ENCODE peak calls at places on chromosomes 12 and 14, in ten cellular contexts. One of them, this sample, is unnamed.

GRCh38 chr12:3745152-3745551 is 7.8 kb downstream of the CRACR2A start:
- DNase-seq in BJ: no peak
- DNase-seq in upper lobe of right lung: no peak
- DNase-seq in endodermal cell: peak; percentile 37
- DNase-seq in GM23338: no peak
- DNase-seq in IMR-90: no peak
- DNase-seq in HepG2: no peak
- DNase-seq in heart left ventricle: no peak
- DNase-seq in lung: no peak
- DNase-seq in ascending aorta: no peak
- DNase-seq in this sample: no peak

GRCh38 chr14:81303258-81303935 is 82.6 kb upstream of the GTF2A1 start:
- DNase-seq in HepG2: peak; percentile 98
- DNase-seq in upper lobe of right lung: peak; percentile 74
- DNase-seq in IMR-90: no peak
- DNase-seq in lung: peak; percentile 70
- DNase-seq in ascending aorta: no peak
- DNase-seq in endodermal cell: no peak
- DNase-seq in heart left ventricle: no peak
- DNase-seq in BJ: no peak
- DNase-seq in GM23338: no peak
- DNase-seq in this sample: peak; percentile 84

GRCh38 chr12:112007945-112008344 is 5.0 kb downstream of the TMEM116 start:
- DNase-seq in HepG2: no peak
- DNase-seq in lung: no peak
- DNase-seq in GM23338: no peak
- DNase-seq in BJ: no peak
- DNase-seq in endodermal cell: no peak
- DNase-seq in ascending aorta: no peak
- DNase-seq in IMR-90: peak; percentile 50
- DNase-seq in upper lobe of right lung: no peak
- DNase-seq in heart left ventricle: no peak
- DNase-seq in this sample: no peak

GRCh38 chr14:92348154-92348553 is 25.2 kb downstream of the SLC24A4 start:
- DNase-seq in lung: no peak
- DNase-seq in ascending aorta: no peak
- DNase-seq in BJ: no peak
- DNase-seq in endodermal cell: no peak
- DNase-seq in heart left ventricle: no peak
- DNase-seq in upper lobe of right lung: no peak
- DNase-seq in HepG2: peak; percentile 84
- DNase-seq in GM23338: no peak
- DNase-seq in IMR-90: no peak
- DNase-seq in this sample: peak; percentile 24

GRCh38 chr14:24298892-24299254 is 707 bp downstream of the DHRS1 start:
- DNase-seq in endodermal cell: peak; percentile 63
- DNase-seq in heart left ventricle: no peak
- DNase-seq in HepG2: peak; percentile 82
- DNase-seq in BJ: no peak
- DNase-seq in ascending aorta: no peak
- DNase-seq in GM23338: peak; percentile 30
- DNase-seq in upper lobe of right lung: no peak
- DNase-seq in IMR-90: peak; percentile 77
- DNase-seq in lung: no peak
- DNase-seq in this sample: peak; percentile 92

GRCh38 chr12:30989754-30990153 is 63.2 kb downstream of the TSPAN11 start:
- DNase-seq in heart left ventricle: peak; percentile 53
- DNase-seq in upper lobe of right lung: no peak
- DNase-seq in lung: no peak
- DNase-seq in endodermal cell: peak; percentile 95
- DNase-seq in BJ: no peak
- DNase-seq in IMR-90: no peak
- DNase-seq in GM23338: peak; percentile 73
- DNase-seq in HepG2: peak; percentile 39
- DNase-seq in ascending aorta: no peak
- DNase-seq in this sample: no peak

GRCh38 chr12:119780786-119781434 is 96.2 kb downstream of the CIT start:
- DNase-seq in GM23338: peak; percentile 73
- DNase-seq in BJ: no peak
- DNase-seq in endodermal cell: peak; percentile 82
- DNase-seq in ascending aorta: no peak
- DNase-seq in heart left ventricle: no peak
- DNase-seq in IMR-90: peak; percentile 37
- DNase-seq in upper lobe of right lung: no peak
- DNase-seq in HepG2: peak; percentile 37
- DNase-seq in lung: peak; percentile 56
- DNase-seq in this sample: peak; percentile 80

GRCh38 chr12:102955926-102956737 is 1.3 kb upstream of the ASCL1 start:
- DNase-seq in ascending aorta: no peak
- DNase-seq in lung: no peak
- DNase-seq in HepG2: no peak
- DNase-seq in GM23338: peak; percentile 62
- DNase-seq in upper lobe of right lung: no peak
- DNase-seq in IMR-90: no peak
- DNase-seq in BJ: no peak
- DNase-seq in endodermal cell: peak; percentile 78
- DNase-seq in heart left ventricle: no peak
- DNase-seq in this sample: no peak

GRCh38 chr14:93263416-93263815 is 56.4 kb downstream of the UBR7 start:
- DNase-seq in IMR-90: peak; percentile 47
- DNase-seq in ascending aorta: no peak
- DNase-seq in BJ: no peak
- DNase-seq in HepG2: no peak
- DNase-seq in upper lobe of right lung: no peak
- DNase-seq in GM23338: no peak
- DNase-seq in heart left ventricle: no peak
- DNase-seq in lung: no peak
- DNase-seq in endodermal cell: no peak
- DNase-seq in this sample: peak; percentile 49

GRCh38 chr14:81363746-81364400 is 36.3 kb downstream of the STON2 start:
- DNase-seq in lung: no peak
- DNase-seq in HepG2: no peak
- DNase-seq in endodermal cell: no peak
- DNase-seq in BJ: no peak
- DNase-seq in upper lobe of right lung: no peak
- DNase-seq in GM23338: no peak
- DNase-seq in IMR-90: no peak
- DNase-seq in heart left ventricle: peak; percentile 28
- DNase-seq in ascending aorta: no peak
- DNase-seq in this sample: peak; percentile 75

GRCh38 chr12:27841392-27841882 is 61.4 kb upstream of the MANSC4 start:
- DNase-seq in ascending aorta: no peak
- DNase-seq in IMR-90: peak; percentile 24
- DNase-seq in heart left ventricle: no peak
- DNase-seq in upper lobe of right lung: no peak
- DNase-seq in GM23338: no peak
- DNase-seq in endodermal cell: no peak
- DNase-seq in BJ: no peak
- DNase-seq in lung: no peak
- DNase-seq in HepG2: no peak
- DNase-seq in this sample: no peak

GRCh38 chr14:64715628-64716412 is 11.6 kb downstream of the PLEKHG3 start:
- DNase-seq in upper lobe of right lung: no peak
- DNase-seq in GM23338: peak; percentile 85
- DNase-seq in lung: no peak
- DNase-seq in IMR-90: no peak
- DNase-seq in endodermal cell: peak; percentile 85
- DNase-seq in BJ: no peak
- DNase-seq in ascending aorta: peak; percentile 63
- DNase-seq in HepG2: no peak
- DNase-seq in heart left ventricle: no peak
- DNase-seq in this sample: no peak

GRCh38 chr12:27498159-27498558 is 25.8 kb upstream of the PPFIBP1 start:
- DNase-seq in GM23338: no peak
- DNase-seq in lung: no peak
- DNase-seq in BJ: no peak
- DNase-seq in heart left ventricle: no peak
- DNase-seq in upper lobe of right lung: no peak
- DNase-seq in endodermal cell: no peak
- DNase-seq in ascending aorta: no peak
- DNase-seq in IMR-90: no peak
- DNase-seq in HepG2: no peak
- DNase-seq in this sample: no peak

GRCh38 chr12:45215419-45216296 is at the start of gene ANO6:
- DNase-seq in BJ: no peak
- DNase-seq in endodermal cell: peak; percentile 97
- DNase-seq in heart left ventricle: peak; percentile 91
- DNase-seq in ascending aorta: peak; percentile 95
- DNase-seq in lung: peak; percentile 88
- DNase-seq in IMR-90: peak; percentile 84
- DNase-seq in upper lobe of right lung: peak; percentile 93
- DNase-seq in GM23338: peak; percentile 88
- DNase-seq in HepG2: peak; percentile 85
- DNase-seq in this sample: peak; percentile 72

GRCh38 chr12:26150737-26151450 is 26.1 kb upstream of the BHLHE41 start:
- DNase-seq in IMR-90: peak; percentile 79
- DNase-seq in heart left ventricle: peak; percentile 37
- DNase-seq in ascending aorta: peak; percentile 71
- DNase-seq in upper lobe of right lung: no peak
- DNase-seq in GM23338: no peak
- DNase-seq in BJ: peak; percentile 52
- DNase-seq in HepG2: no peak
- DNase-seq in lung: no peak
- DNase-seq in endodermal cell: no peak
- DNase-seq in this sample: no peak

GRCh38 chr12:110251381-110251780 is 29.7 kb upstream of the ATP2A2 start:
- DNase-seq in endodermal cell: peak; percentile 38
- DNase-seq in IMR-90: no peak
- DNase-seq in upper lobe of right lung: no peak
- DNase-seq in ascending aorta: no peak
- DNase-seq in HepG2: no peak
- DNase-seq in GM23338: no peak
- DNase-seq in heart left ventricle: no peak
- DNase-seq in lung: no peak
- DNase-seq in BJ: no peak
- DNase-seq in this sample: no peak

GRCh38 chr12:111636209-111636928 is 37.3 kb upstream of the ATXN2 start:
- DNase-seq in HepG2: peak; percentile 56
- DNase-seq in upper lobe of right lung: peak; percentile 66
- DNase-seq in heart left ventricle: peak; percentile 59
- DNase-seq in endodermal cell: peak; percentile 90
- DNase-seq in lung: peak; percentile 36
- DNase-seq in BJ: peak; percentile 67
- DNase-seq in IMR-90: peak; percentile 54
- DNase-seq in GM23338: peak; percentile 85
- DNase-seq in ascending aorta: peak; percentile 68
- DNase-seq in this sample: no peak

GRCh38 chr12:124906606-124907261 is 7.7 kb downstream of the UBC start:
- DNase-seq in heart left ventricle: peak; percentile 84
- DNase-seq in GM23338: peak; percentile 97
- DNase-seq in endodermal cell: peak; percentile 98
- DNase-seq in lung: peak; percentile 93
- DNase-seq in IMR-90: peak; percentile 90
- DNase-seq in HepG2: peak; percentile 93
- DNase-seq in upper lobe of right lung: peak; percentile 71
- DNase-seq in ascending aorta: peak; percentile 95
- DNase-seq in BJ: peak; percentile 61
- DNase-seq in this sample: peak; percentile 94

GRCh38 chr12:101829639-101830390 is 944 bp downstream of the GNPTAB start:
- DNase-seq in GM23338: no peak
- DNase-seq in BJ: no peak
- DNase-seq in upper lobe of right lung: no peak
- DNase-seq in endodermal cell: no peak
- DNase-seq in ascending aorta: no peak
- DNase-seq in HepG2: no peak
- DNase-seq in lung: no peak
- DNase-seq in IMR-90: no peak
- DNase-seq in heart left ventricle: no peak
- DNase-seq in this sample: peak; percentile 29

GRCh38 chr14:58395815-58396626 is at the start of gene TOMM20L:
- DNase-seq in BJ: no peak
- DNase-seq in IMR-90: peak; percentile 48
- DNase-seq in endodermal cell: peak; percentile 95
- DNase-seq in GM23338: peak; percentile 94
- DNase-seq in heart left ventricle: peak; percentile 71
- DNase-seq in HepG2: peak; percentile 72
- DNase-seq in ascending aorta: peak; percentile 86
- DNase-seq in upper lobe of right lung: peak; percentile 89
- DNase-seq in lung: peak; percentile 71
- DNase-seq in this sample: peak; percentile 52
- TF ChIP-seq CTCF in BJ: no peak
- TF ChIP-seq CTCF in IMR-90: peak; percentile 81
- TF ChIP-seq CTCF in endodermal cell: peak; percentile 99
- TF ChIP-seq CTCF in GM23338: peak; percentile 64
- TF ChIP-seq CTCF in heart left ventricle: peak; percentile 90
- TF ChIP-seq CTCF in HepG2: peak; percentile 73
- TF ChIP-seq CTCF in ascending aorta: peak; percentile 59
- TF ChIP-seq CTCF in upper lobe of right lung: peak; percentile 89
- TF ChIP-seq CTCF in lung: peak; percentile 65
- TF ChIP-seq CTCF in this sample: peak; percentile 53

GRCh38 chr14:50726372-50727107 is 58.4 kb upstream of the SAV1 start:
- DNase-seq in lung: no peak
- DNase-seq in ascending aorta: no peak
- DNase-seq in HepG2: no peak
- DNase-seq in IMR-90: peak; percentile 89
- DNase-seq in BJ: peak; percentile 82
- DNase-seq in GM23338: no peak
- DNase-seq in endodermal cell: no peak
- DNase-seq in heart left ventricle: no peak
- DNase-seq in upper lobe of right lung: no peak
- DNase-seq in this sample: peak; percentile 80
- H3K36me3 ChIP-seq in lung: peaks cover 41% of the 10 kb centered on the region
- H3K36me3 ChIP-seq in ascending aorta: peaks cover 60% of the 10 kb centered on the region
- H3K36me3 ChIP-seq in HepG2: peaks cover 6% of the 10 kb centered on the region
- H3K36me3 ChIP-seq in IMR-90: peaks cover 20% of the 10 kb centered on the region
- H3K36me3 ChIP-seq in BJ: peaks cover 4% of the 10 kb centered on the region
- H3K36me3 ChIP-seq in GM23338: peaks cover 7% of the 10 kb centered on the region
- H3K36me3 ChIP-seq in endodermal cell: no peaks in the 10 kb centered on the region
- H3K36me3 ChIP-seq in heart left ventricle: peaks cover 99% of the 10 kb centered on the region
- H3K36me3 ChIP-seq in upper lobe of right lung: peaks cover 75% of the 10 kb centered on the region
- H3K36me3 ChIP-seq in this sample: peaks cover 5% of the 10 kb centered on the region

GRCh38 chr14:75176142-75176820 is at the start of gene TMED10:
- DNase-seq in lung: peak; percentile 90
- DNase-seq in HepG2: peak; percentile 81
- DNase-seq in ascending aorta: peak; percentile 92
- DNase-seq in GM23338: peak; percentile 96
- DNase-seq in endodermal cell: peak; percentile 95
- DNase-seq in IMR-90: peak; percentile 85
- DNase-seq in BJ: no peak
- DNase-seq in upper lobe of right lung: peak; percentile 94
- DNase-seq in heart left ventricle: peak; percentile 89
- DNase-seq in this sample: no peak
- TF ChIP-seq CTCF in lung: no peak
- TF ChIP-seq CTCF in HepG2: peak; percentile 57
- TF ChIP-seq CTCF in ascending aorta: peak; percentile 10
- TF ChIP-seq CTCF in GM23338: no peak
- TF ChIP-seq CTCF in endodermal cell: peak; percentile 11
- TF ChIP-seq CTCF in IMR-90: no peak
- TF ChIP-seq CTCF in BJ: no peak
- TF ChIP-seq CTCF in upper lobe of right lung: no peak
- TF ChIP-seq CTCF in heart left ventricle: no peak
- TF ChIP-seq CTCF in this sample: no peak

DNA sequence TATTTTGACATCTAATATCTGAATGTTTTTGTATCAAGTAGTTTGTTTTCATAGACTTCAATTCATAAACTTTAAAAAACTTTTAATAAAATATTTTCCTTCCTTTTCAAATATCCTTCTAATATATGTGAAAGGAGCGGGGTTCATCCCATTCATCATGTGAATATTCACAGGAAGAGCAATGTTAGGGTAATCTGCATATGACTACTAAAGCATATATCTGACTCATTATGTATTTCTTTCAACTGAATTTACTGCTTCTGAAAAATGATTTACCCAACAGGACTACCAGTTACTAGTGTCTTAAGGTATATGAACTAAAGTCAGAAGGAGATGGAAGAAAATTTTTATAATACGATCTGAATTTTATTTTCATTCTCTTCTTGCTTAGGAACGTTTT is 30.5 kb downstream of the DHRS7 start:
- DNase-seq in lung: no peak
- DNase-seq in HepG2: no peak
- DNase-seq in endodermal cell: no peak
- DNase-seq in heart left ventricle: no peak
- DNase-seq in IMR-90: no peak
- DNase-seq in upper lobe of right lung: no peak
- DNase-seq in BJ: no peak
- DNase-seq in ascending aorta: no peak
- DNase-seq in GM23338: no peak
- DNase-seq in this sample: peak; percentile 18
- H3K36me3 ChIP-seq in lung: peaks cover 4% of the 10 kb centered on the region
- H3K36me3 ChIP-seq in HepG2: no peaks in the 10 kb centered on the region
- H3K36me3 ChIP-seq in endodermal cell: peaks cover 56% of the 10 kb centered on the region
- H3K36me3 ChIP-seq in heart left ventricle: peaks cover 21% of the 10 kb centered on the region
- H3K36me3 ChIP-seq in IMR-90: peaks cover 7% of the 10 kb centered on the region
- H3K36me3 ChIP-seq in upper lobe of right lung: no peaks in the 10 kb centered on the region
- H3K36me3 ChIP-seq in BJ: no peaks in the 10 kb centered on the region
- H3K36me3 ChIP-seq in ascending aorta: no peaks in the 10 kb centered on the region
- H3K36me3 ChIP-seq in GM23338: no peaks in the 10 kb centered on the region
- H3K36me3 ChIP-seq in this sample: no peaks in the 10 kb centered on the region

This sample was measured in bronchial epithelial cell.